ENCODE peak calls at places on chromosomes 16 and 17, in seven cellular contexts. P is suprapubic skin, K is epithelial cell of esophagus, U is Peyer's patch, A is right atrium auricular region, W is glutamatergic neuron, H is fibroblast of pulmonary artery. C is an unnamed sample.

GRCh38 chr16:15033309-15033707 is 22.6 kb downstream of the NTAN1 start:
- DNase-seq in P (peak; percentile 56), K (no peak), U (no peak), A (no peak), W (no peak), H (no peak), C (no peak)

GRCh38 chr17:30234954-30235353 is 543 bp downstream of the SLC6A4 start:
- DNase-seq in P (no peak), K (peak; percentile 14), U (no peak), A (no peak), W (no peak), H (no peak), C (no peak)

GRCh38 chr17:65920996-65921395 is 270.9 kb downstream of the CEP112 start:
- DNase-seq in P (no peak), K (no peak), U (no peak), A (no peak), W (no peak), H (no peak), C (no peak)

GRCh38 chr16:48384305-48384981 is 770 bp downstream of the SIAH1 start:
- DNase-seq in P (no peak), K (no peak), U (peak; percentile 37), A (peak; percentile 58), W (peak; percentile 79), H (peak; percentile 66), C (peak; percentile 76)

GRCh38 chr17:57890857-57891232 is 41.0 kb upstream of the MRPS23 start:
- DNase-seq in P (no peak), K (no peak), U (no peak), A (no peak), W (no peak), H (no peak), C (no peak)

GRCh38 chr16:7051586-7052349 is 280.9 kb upstream of the RBFOX1 start:
- DNase-seq in P (no peak), K (no peak), U (no peak), A (no peak), W (no peak), H (no peak), C (no peak)

GRCh38 chr17:75683467-75684041 is 16.4 kb downstream of the SAP30BP start:
- DNase-seq in P (no peak), K (peak; percentile 94), U (no peak), A (no peak), W (no peak), H (peak; percentile 51), C (no peak)

GRCh38 chr17:57955183-57955952 is at the start of gene CUEDC1:
- DNase-seq in P (peak; percentile 84), K (peak; percentile 61), U (peak; percentile 49), A (no peak), W (peak; percentile 88), H (peak; percentile 50), C (peak; percentile 90)

GRCh38 chr17:35749560-35750412 is 3.3 kb downstream of the GAS2L2 start:
- DNase-seq in P (no peak), K (peak; percentile 38), U (no peak), A (no peak), W (no peak), H (peak; percentile 36), C (no peak)

GRCh38 chr17:40535438-40535837 is 29.8 kb downstream of the CCR7 start:
- DNase-seq in P (no peak), K (no peak), U (no peak), A (no peak), W (no peak), H (no peak), C (no peak)

GRCh38 chr17:39581071-39581831 is 26.5 kb downstream of the NEUROD2 start:
- DNase-seq in P (no peak), K (no peak), U (no peak), A (no peak), W (no peak), H (no peak), C (no peak)

GRCh38 chr16:16042076-16042475 is 92.7 kb downstream of the ABCC1 start:
- DNase-seq in P (no peak), K (no peak), U (no peak), A (no peak), W (no peak), H (peak; percentile 96), C (no peak)

GRCh38 chr17:8104911-8105310 is 13.4 kb downstream of the ALOXE3 start:
- DNase-seq in P (no peak), K (no peak), U (no peak), A (no peak), W (no peak), H (no peak), C (no peak)

GRCh38 chr16:85954927-85955539 is 56.1 kb downstream of the IRF8 start:
- DNase-seq in P (no peak), K (no peak), U (no peak), A (no peak), W (no peak), H (no peak), C (no peak)

GRCh38 chr17:62895650-62896301 is 70.3 kb upstream of the TANC2 start:
- DNase-seq in P (no peak), K (peak; percentile 85), U (no peak), A (no peak), W (no peak), H (no peak), C (no peak)

GRCh38 chr17:40535924-40536717 is 29.2 kb downstream of the CCR7 start:
- DNase-seq in P (peak; percentile 69), K (no peak), U (no peak), A (no peak), W (no peak), H (peak; percentile 65), C (no peak)

GRCh38 chr16:14309001-14309886 is 238.1 kb downstream of the MRTFB start:
- DNase-seq in P (no peak), K (peak; percentile 97), U (no peak), A (no peak), W (no peak), H (no peak), C (peak; percentile 72)

GRCh38 chr16:11056989-11057645 is 112.8 kb downstream of the CLEC16A start:
- DNase-seq in P (no peak), K (peak; percentile 63), U (no peak), A (no peak), W (no peak), H (no peak), C (no peak)

GRCh38 chr16:49788505-49788904 is 67.4 kb downstream of the ZNF423 start:
- DNase-seq in P (no peak), K (no peak), U (no peak), A (no peak), W (no peak), H (peak; percentile 31), C (no peak)

GRCh38 chr17:20975566-20975965 is 67.2 kb downstream of the USP22 start:
- DNase-seq in P (no peak), K (peak; percentile 81), U (no peak), A (no peak), W (no peak), H (no peak), C (no peak)

GRCh38 chr17:17792551-17793377 is 44.0 kb downstream of the SREBF1 start:
- DNase-seq in P (no peak), K (no peak), U (no peak), A (no peak), W (peak; percentile 71), H (peak; percentile 91), C (no peak)

GRCh38 chr17:77282524-77283515 is 142.1 kb downstream of the SEC14L1 start:
- DNase-seq in P (no peak), K (no peak), U (no peak), A (no peak), W (no peak), H (peak; percentile 77), C (no peak)

GRCh38 chr17:77279448-77280303 is 138.9 kb downstream of the SEC14L1 start:
- DNase-seq in P (no peak), K (peak; percentile 86), U (no peak), A (no peak), W (no peak), H (peak; percentile 90), C (no peak)

GRCh38 chr17:77280304-77280910 is 139.6 kb downstream of the SEC14L1 start:
- DNase-seq in P (no peak), K (peak; percentile 94), U (no peak), A (no peak), W (no peak), H (peak; percentile 87), C (no peak)

GRCh38 chr17:77281904-77282367 is 141.2 kb downstream of the SEC14L1 start:
- DNase-seq in P (no peak), K (peak; percentile 60), U (no peak), A (no peak), W (no peak), H (peak; percentile 43), C (no peak)

GRCh38 chr17:77281024-77281903 is 140.5 kb downstream of the SEC14L1 start:
- DNase-seq in P (no peak), K (peak; percentile 81), U (peak; percentile 68), A (no peak), W (peak; percentile 46), H (peak; percentile 49), C (no peak)
- TF ChIP-seq CTCF in P (peak; percentile 22), K (no peak), U (no peak), A (no peak), W (no peak), H (no peak), C (peak; percentile 41)

GRCh38 chr17:81101614-81102306 is 63.5 kb upstream of the PVALEF start:
- DNase-seq in P (peak; percentile 86), K (peak; percentile 75), U (peak; percentile 77), A (peak; percentile 75), W (peak; percentile 94), H (peak; percentile 78), C (peak; percentile 92)
- TF ChIP-seq CTCF in P (peak; percentile 100), K (peak; percentile 99), U (peak; percentile 100), A (peak; percentile 99), W (peak; percentile 100), H (no peak), C (peak; percentile 100)

GRCh38 chr16:23296994-23297393 is 5.1 kb upstream of the SCNN1B start:
- DNase-seq in P (no peak), K (peak; percentile 66), U (no peak), A (no peak), W (peak; percentile 48), H (no peak), C (no peak)
- TF ChIP-seq CTCF in P (no peak), K (peak; percentile 52), U (peak; percentile 3), A (no peak), W (no peak), H (no peak), C (peak; percentile 21)

DNA sequence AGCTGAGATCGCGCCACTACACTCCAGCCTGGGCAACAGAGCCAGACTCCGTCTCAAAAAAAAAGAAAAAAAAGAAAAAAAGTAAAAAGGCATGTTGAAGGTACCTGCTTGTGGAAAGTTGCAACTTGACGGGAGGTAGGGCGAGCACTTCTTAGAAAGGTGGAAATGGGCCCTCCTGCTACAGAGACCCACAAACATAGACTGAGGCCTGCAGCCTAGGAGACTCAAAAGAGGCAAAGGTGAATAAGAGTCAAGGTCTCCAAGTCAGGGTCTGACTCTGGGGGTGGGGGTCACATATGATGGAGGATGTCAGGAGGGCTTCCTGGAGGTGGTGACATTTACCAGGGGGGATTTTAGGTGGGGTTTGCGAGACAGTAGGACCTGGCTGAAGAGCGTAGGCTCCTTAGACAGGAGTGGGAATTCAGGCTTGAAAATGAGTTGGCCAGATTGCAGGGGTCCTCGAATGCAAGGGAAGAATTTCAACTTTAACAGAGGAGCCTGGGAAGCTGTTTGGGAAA is 303.0 kb downstream of the SEC14L1 start:
- DNase-seq in P (no peak), K (no peak), U (no peak), A (no peak), W (no peak), H (no peak), C (no peak)
- TF ChIP-seq CTCF in P (no peak), K (no peak), U (no peak), A (no peak), W (no peak), H (no peak), C (no peak)

C was measured in type B pancreatic cell.